ENCODE peak calls at places on chromosomes 1 and 21, in eight cellular contexts. W is vagina, O is tibial nerve, Z is breast epithelium, N is Peyer's patch, Q is adrenal gland, L is spleen, G is A549. V is an unnamed sample.

GRCh38 chr1:15583016-15583706 is 1.7 kb downstream of the AGMAT start:
- DNase-seq in W (no peak), O (no peak), Z (no peak), N (no peak), Q (no peak), L (no peak), G (no peak), V (no peak)

GRCh38 chr1:215502081-215502480 is 65.0 kb upstream of the KCTD3 start:
- DNase-seq in W (no peak), O (no peak), Z (no peak), N (no peak), Q (no peak), L (no peak), G (no peak), V (no peak)

GRCh38 chr1:234745844-234746797 is 136.1 kb upstream of the IRF2BP2 start:
- DNase-seq in W (no peak), O (no peak), Z (no peak), N (no peak), Q (no peak), L (no peak), G (no peak), V (no peak)

GRCh38 chr1:179164494-179164893 is 65.0 kb downstream of the ABL2 start:
- DNase-seq in W (no peak), O (no peak), Z (no peak), N (no peak), Q (no peak), L (no peak), G (peak), V (no peak)

GRCh38 chr1:9449106-9449627 is 90.1 kb upstream of the SLC25A33 start:
- DNase-seq in W (no peak), O (no peak), Z (peak), N (no peak), Q (no peak), L (no peak), G (no peak), V (no peak)

GRCh38 chr1:93605812-93606512 is 75.7 kb downstream of the BCAR3 start:
- DNase-seq in W (no peak), O (no peak), Z (no peak), N (peak), Q (peak), L (no peak), G (peak), V (no peak)

GRCh38 chr1:38527373-38527966 is 332.1 kb downstream of the RRAGC start:
- DNase-seq in W (no peak), O (no peak), Z (peak), N (peak), Q (no peak), L (no peak), G (no peak), V (no peak)

GRCh38 chr1:209187589-209187988 is 395.9 kb upstream of the CAMK1G start:
- DNase-seq in W (no peak), O (no peak), Z (no peak), N (no peak), Q (no peak), L (no peak), G (no peak), V (no peak)

GRCh38 chr1:76595024-76595423 is 272.3 kb upstream of the ST6GALNAC5 start:
- DNase-seq in W (no peak), O (no peak), Z (no peak), N (peak), Q (no peak), L (no peak), G (peak), V (no peak)
- TF ChIP-seq POLR2A in W (no peak), O (no peak), Z (no peak), N (no peak), Q (no peak), L (no peak), G (no peak), V (no peak)

DNA sequence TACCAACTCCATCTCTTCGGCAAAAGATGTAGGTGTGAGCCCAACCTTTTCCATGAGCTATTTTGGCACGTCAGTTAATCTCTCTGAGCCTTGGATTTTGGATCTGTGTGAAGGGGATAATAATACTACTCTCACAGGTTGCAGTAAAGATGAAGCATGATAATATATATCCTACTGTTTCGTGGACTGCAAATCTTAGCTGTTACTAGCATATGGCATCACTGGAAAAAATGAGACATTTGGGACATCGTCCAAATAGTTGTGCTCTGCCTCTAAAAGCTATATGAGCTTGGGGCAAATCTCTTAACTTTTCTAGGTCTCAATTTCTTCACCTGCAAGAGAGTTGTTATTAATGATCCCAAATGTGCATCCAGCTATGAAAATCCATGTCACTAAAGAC is 147.4 kb upstream of the ZRANB2 start:
- DNase-seq in W (no peak), O (no peak), Z (no peak), N (no peak), Q (no peak), L (no peak), G (no peak), V (no peak)
- H3K27ac ChIP-seq in W (no peak), O (no peak), Z (no peak), N (no peak), Q (no peak), L (no peak), G (no peak), V (no peak)

GRCh38 chr1:68111804-68112436 is 61.5 kb upstream of the DIRAS3 start:
- DNase-seq in W (no peak), O (peak), Z (peak), N (peak), Q (peak), L (no peak), G (peak), V (no peak)
- TF ChIP-seq POLR2A in W (no peak), O (no peak), Z (no peak), N (no peak), Q (no peak), L (no peak), G (no peak), V (no peak)

GRCh38 chr21:44013380-44014088 is 1.4 kb downstream of the TRAPPC10 start:
- DNase-seq in W (no peak), O (no peak), Z (no peak), N (peak), Q (no peak), L (no peak), G (no peak), V (no peak)
- H3K27ac ChIP-seq in W (peak), O (peak), Z (peak), N (peak), Q (peak), L (peak), G (no peak), V (peak)

DNA sequence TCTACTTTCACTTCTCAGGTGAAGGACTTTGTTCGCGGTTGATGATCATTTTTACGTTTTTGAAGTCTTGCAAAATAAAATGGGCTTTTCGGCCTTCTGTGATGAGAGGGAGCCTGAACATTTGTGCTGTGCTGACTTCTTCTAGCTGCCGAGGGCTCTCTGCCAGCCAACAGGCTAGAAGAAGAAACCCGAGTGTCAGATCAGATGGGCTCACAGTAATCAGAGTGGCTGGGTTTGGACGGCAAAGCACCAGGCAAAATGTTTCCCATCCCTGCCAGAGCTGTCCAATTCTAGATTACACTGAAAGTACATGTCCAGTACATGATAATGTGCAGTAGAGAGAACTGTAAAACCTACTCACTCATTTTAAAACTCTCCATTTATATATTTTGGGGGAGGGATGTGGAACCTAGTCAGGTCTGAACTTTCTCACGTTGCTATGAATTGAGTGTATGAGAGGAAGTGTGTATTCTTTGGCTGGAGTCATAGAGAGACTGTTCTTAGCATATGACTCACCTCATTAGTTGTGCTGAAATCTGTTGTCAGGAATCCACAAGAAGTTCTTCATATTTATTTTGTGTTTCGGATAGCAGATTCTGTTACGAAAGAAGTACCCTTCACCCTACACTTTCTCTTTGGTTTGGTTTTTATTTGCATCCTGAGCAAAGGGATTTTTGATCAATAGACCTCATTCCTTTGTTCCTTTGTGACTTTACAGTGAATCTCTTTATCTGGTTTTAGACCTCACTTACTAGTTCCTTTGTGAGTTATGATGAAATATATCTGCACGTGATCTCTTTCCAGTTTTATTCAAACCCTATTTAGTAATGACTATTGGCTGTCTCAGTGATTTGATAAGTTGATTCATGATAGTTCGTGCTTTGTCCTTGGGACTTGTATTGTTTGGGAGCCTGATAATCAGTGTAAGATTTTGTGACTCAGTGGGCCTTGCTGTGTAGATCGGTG is 4.8 kb downstream of the ATP1A1 start:
- DNase-seq in W (no peak), O (peak), Z (peak), N (peak), Q (peak), L (no peak), G (peak), V (peak)
- TF ChIP-seq POLR2A in W (no peak), O (no peak), Z (no peak), N (peak), Q (no peak), L (no peak), G (no peak), V (peak)

GRCh38 chr1:27958513-27958912 is 1.3 kb upstream of the XKR8 start:
- DNase-seq in W (no peak), O (no peak), Z (no peak), N (no peak), Q (no peak), L (peak), G (no peak), V (no peak)
- H3K27ac ChIP-seq in W (no peak), O (no peak), Z (no peak), N (no peak), Q (no peak), L (peak), G (peak), V (no peak)

DNA sequence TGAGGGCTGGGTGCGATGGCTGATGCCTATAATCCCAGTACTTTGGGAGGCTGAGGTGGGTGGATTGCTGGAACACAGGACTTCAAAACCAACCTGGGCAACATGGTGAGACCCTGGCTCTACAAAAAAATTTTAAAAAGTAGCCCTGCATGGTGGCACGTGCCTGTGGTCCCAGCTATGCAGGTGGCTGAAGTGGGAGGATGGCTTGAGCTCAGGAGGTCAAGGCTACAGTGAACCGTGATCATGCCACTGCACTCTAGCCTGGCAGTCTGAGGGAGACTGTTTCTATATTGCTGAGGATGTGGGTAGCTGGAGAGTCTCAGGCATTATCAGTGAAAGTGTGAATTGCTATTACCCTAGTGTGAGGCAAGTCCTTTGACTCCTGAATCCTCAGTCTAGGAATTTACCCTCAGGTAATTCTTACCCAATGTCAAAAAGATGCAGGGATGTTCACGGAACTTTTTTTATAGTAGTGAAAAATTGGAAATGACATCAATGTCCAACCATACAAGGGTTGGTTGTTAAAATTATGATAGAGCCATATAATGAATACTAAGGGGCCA is 61.8 kb upstream of the RPL11 start:
- DNase-seq in W (no peak), O (no peak), Z (no peak), N (no peak), Q (no peak), L (no peak), G (no peak), V (no peak)
- TF ChIP-seq POLR2A in W (no peak), O (no peak), Z (no peak), N (no peak), Q (no peak), L (no peak), G (no peak), V (no peak)

DNA sequence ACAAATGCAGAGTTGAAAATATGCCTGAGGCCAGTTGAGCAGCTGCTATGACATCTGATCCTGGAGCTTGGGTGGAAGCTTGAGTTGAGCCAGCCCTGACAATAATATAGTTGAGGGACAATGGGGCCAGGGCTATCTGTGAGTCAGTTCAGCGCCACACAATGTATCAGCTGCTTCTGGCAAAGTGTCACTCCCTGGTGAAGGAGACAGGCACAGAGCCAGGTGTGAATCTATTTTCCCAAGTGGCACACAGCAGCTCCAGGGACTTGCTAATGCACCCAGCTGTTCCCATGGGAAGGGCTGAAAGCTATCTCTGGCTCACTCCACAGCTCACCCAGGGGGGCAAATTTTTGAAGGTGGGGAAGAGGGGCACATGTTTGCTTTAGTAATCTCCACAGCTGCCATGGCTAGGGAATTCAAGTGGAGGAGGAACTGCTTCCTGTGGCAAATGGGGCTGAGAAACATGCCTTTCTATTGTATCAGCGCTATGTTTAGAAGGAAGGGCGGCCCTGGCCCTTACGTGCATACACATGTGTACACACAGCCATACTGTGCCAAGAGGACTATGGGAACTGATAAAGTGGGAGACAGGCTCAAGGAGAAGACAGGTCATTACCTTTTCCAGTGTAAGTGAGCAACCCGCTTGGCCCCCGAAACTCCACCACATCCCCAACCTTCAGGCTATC is 2.2 kb downstream of the CYB5R1 start:
- DNase-seq in W (no peak), O (no peak), Z (no peak), N (no peak), Q (peak), L (no peak), G (no peak), V (no peak)
- H3K27ac ChIP-seq in W (no peak), O (no peak), Z (peak), N (no peak), Q (no peak), L (no peak), G (no peak), V (no peak)

GRCh38 chr1:201889092-201889968 is 632 bp downstream of the SHISA4 start:
- DNase-seq in W (no peak), O (no peak), Z (no peak), N (no peak), Q (no peak), L (peak), G (no peak), V (no peak)

GRCh38 chr1:201886103-201886885 is 2.4 kb upstream of the SHISA4 start:
- DNase-seq in W (no peak), O (no peak), Z (peak), N (peak), Q (no peak), L (peak), G (no peak), V (no peak)

GRCh38 chr1:201887116-201887866 is 1.4 kb upstream of the SHISA4 start:
- DNase-seq in W (no peak), O (no peak), Z (no peak), N (no peak), Q (peak), L (peak), G (no peak), V (no peak)

GRCh38 chr1:201890223-201890622 is 1.5 kb downstream of the SHISA4 start:
- DNase-seq in W (no peak), O (no peak), Z (no peak), N (no peak), Q (no peak), L (peak), G (no peak), V (no peak)

DNA sequence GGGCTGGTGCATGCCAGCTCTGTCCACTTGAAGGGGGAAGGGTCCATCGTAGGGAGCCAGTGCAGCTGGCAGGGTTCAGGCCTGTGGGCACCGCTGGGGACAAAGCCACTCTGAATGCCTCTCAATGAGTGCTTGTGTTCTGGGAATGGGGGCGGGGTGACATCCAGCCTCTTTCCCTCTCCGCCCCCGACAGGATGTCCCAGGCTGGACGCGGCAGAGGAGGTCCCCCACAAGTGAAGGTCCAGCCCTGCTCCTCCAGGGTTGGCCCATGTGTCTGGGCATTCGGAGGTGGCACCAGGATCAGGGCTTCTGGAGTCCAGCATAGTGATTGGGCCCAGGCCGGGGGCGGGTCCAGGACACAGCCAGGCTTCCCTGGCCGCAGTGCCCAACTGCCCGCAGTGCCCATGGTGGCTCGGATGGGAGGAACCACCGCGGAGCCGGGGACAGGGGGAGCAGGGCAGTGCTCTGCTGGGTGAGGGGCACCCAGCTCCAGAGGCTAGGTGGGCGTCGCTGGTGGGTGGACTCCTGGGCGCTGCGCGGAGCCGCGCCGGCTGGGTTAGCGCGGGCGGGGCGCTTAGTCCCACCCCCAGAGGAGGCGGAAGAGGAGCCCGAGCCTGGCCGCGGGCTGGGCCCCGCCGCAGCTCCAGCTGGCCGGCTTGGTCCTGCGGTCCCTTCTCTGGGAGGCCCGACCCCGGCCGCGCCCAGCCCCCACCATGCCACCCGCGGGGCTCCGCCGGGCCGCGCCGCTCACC is at the start of gene SHISA4:
- DNase-seq in W (no peak), O (peak), Z (peak), N (peak), Q (peak), L (peak), G (peak), V (peak)
- TF ChIP-seq POLR2A in W (no peak), O (peak), Z (no peak), N (no peak), Q (peak), L (no peak), G (peak), V (peak)

V was measured in right lobe of liver.